ENCODE peak calls at places on chromosomes 4 and X, in ten cellular contexts. W is activated effector memory CD4-positive, alpha-beta T cell treated with anti-CD3 and anti-CD28 coated beads, Interleukin-2, amount 50 U/mL, for 16 hours; K is stimulated activated naive B cell treated with anti-CD40 and anti-IgM and Interleukin-4, amounts not matched to agents 10 μg/mL and 1 μg/mL and 100 μg/mL, for 72 hours; A is NCI-H2081; G is activated T-helper 1 cell treated with anti-CD3 and anti-CD28 coated beads, Interleukin-2, amount 50 U/mL, for 16 hours; D is DMS79 treated with DMSO at 0.1 percent for 48 hours; Q is CD8-positive, alpha-beta memory T cell; J is nephron progenitor cell; O is iris pigment epithelial cell; N is activated gamma-delta T cell treated with Interleukin-2 at 50 U/mL for 16 hours. X is an unnamed sample.
A peak's percentile ranks its signal among the peaks of the same experiment; 100 is the strongest.

GRCh38 chrX:19344661-19345060 is 934 bp downstream of the PDHA1 start:
- DNase-seq in J (no peak), K (no peak), N (no peak), Q (no peak), A (no peak), O (no peak), G (no peak), D (no peak), W (no peak), X (no peak)

GRCh38 chr4:92433272-92433758 is 129.5 kb downstream of the GRID2 start:
- DNase-seq in W (no peak), Q (no peak), O (no peak), N (no peak), J (no peak), G (no peak), A (no peak), D (no peak), K (no peak), X (no peak)

GRCh38 chrX:1452497-1453389 is at the start of gene ASMTL:
- DNase-seq in G (peak; percentile 100), O (peak; percentile 98), Q (peak; percentile 100), W (peak; percentile 100), D (no peak), K (peak; percentile 100), N (peak; percentile 100), A (no peak), J (peak; percentile 100), X (peak; percentile 100)

GRCh38 chr4:137526681-137527080 is 5.6 kb downstream of the PCDH18 start:
- DNase-seq in W (no peak), K (no peak), D (no peak), Q (no peak), G (no peak), A (no peak), N (no peak), O (no peak), J (no peak), X (no peak)

GRCh38 chr4:86250616-86251015 is 109.2 kb downstream of the MAPK10 start:
- DNase-seq in J (no peak), G (no peak), K (no peak), W (no peak), Q (no peak), A (no peak), N (no peak), D (no peak), O (no peak), X (no peak)

GRCh38 chr4:99803702-99804101 is 12.9 kb upstream of the DAPP1 start:
- DNase-seq in O (no peak), J (no peak), N (no peak), W (no peak), Q (no peak), K (no peak), G (no peak), D (no peak), A (peak; percentile 85), X (no peak)

GRCh38 chr4:189001283-189001970 is 862.2 kb downstream of the TRIML1 start:
- DNase-seq in D (no peak), G (no peak), N (no peak), Q (no peak), J (no peak), K (no peak), A (no peak), O (no peak), W (no peak), X (no peak)

GRCh38 chrX:87338510-87338909 is 179.1 kb upstream of the KLHL4 start:
- DNase-seq in N (no peak), A (peak; percentile 35), O (peak; percentile 20), G (no peak), Q (no peak), J (no peak), K (no peak), W (no peak), D (no peak), X (no peak)

GRCh38 chrX:117973175-117974075 is 143.2 kb downstream of the KLHL13 start:
- DNase-seq in A (peak; percentile 87), J (peak; percentile 2), O (no peak), N (no peak), K (no peak), D (no peak), G (no peak), W (no peak), Q (no peak), X (no peak)

GRCh38 chr4:52852696-52853095 is 9.4 kb upstream of the RASL11B start:
- DNase-seq in J (no peak), K (no peak), O (no peak), G (no peak), D (no peak), Q (no peak), W (no peak), A (no peak), N (no peak), X (no peak)

GRCh38 chr4:95638920-95639501 is 90.2 kb upstream of the UNC5C start:
- DNase-seq in O (peak; percentile 1), G (no peak), Q (no peak), W (no peak), K (no peak), J (no peak), A (no peak), D (no peak), N (no peak), X (no peak)

GRCh38 chr4:182929296-182929695 is 12.1 kb upstream of the DCTD start:
- DNase-seq in Q (no peak), A (no peak), N (no peak), J (no peak), W (no peak), D (no peak), K (no peak), O (peak; percentile 95), G (no peak), X (no peak)

GRCh38 chrX:638482-639131 is 8.0 kb downstream of the SHOX start:
- DNase-seq in D (no peak), K (no peak), A (no peak), W (no peak), G (no peak), N (no peak), J (no peak), Q (no peak), O (no peak), X (no peak)

X was measured in CD14-positive monocyte.